ENCODE peak calls at places on chromosomes 13 and 19, in six cellular contexts. I, F, O, B, P and R are unnamed samples.

GRCh38 chr19:17865364-17866311 is 5.9 kb downstream of the RPL18A start:
- DNase-seq in B (no peak), P (no peak), I (no peak), F (no peak), O (no peak), R (no peak)

GRCh38 chr19:1245884-1246816 is 2.2 kb upstream of the MIDN start:
- DNase-seq in F (no peak), B (no peak), I (no peak), P (peak), O (no peak), R (no peak)

GRCh38 chr19:39038098-39038497 is 5.7 kb upstream of the FBXO27 start:
- DNase-seq in P (peak), F (no peak), B (peak), O (no peak), I (no peak), R (peak)

GRCh38 chr19:17078038-17078919 is 2.7 kb downstream of the MYO9B start:
- DNase-seq in I (no peak), F (no peak), P (peak), B (no peak), O (no peak), R (no peak)

GRCh38 chr19:50794074-50794777 is 4.0 kb downstream of the ACP4 start:
- DNase-seq in B (no peak), O (no peak), I (peak), F (no peak), P (no peak), R (no peak)

GRCh38 chr19:44748426-44749254 is at the start of gene BCL3:
- DNase-seq in P (peak), O (peak), F (peak), B (no peak), I (peak), R (peak)

GRCh38 chr13:113647351-113648217 is 10.4 kb downstream of the ATP4B start:
- DNase-seq in P (peak), I (no peak), O (peak), F (no peak), B (peak), R (peak)

GRCh38 chr13:31276386-31276785 is 76.6 kb downstream of the B3GLCT start:
- DNase-seq in I (no peak), P (no peak), F (no peak), B (no peak), O (no peak), R (no peak)

GRCh38 chr13:86601351-86601750 is 802.1 kb upstream of the SLITRK6 start:
- DNase-seq in P (no peak), I (no peak), O (no peak), F (no peak), B (no peak), R (no peak)

GRCh38 chr13:25135896-25136295 is 36.2 kb downstream of the AMER2 start:
- DNase-seq in O (no peak), F (no peak), I (no peak), B (no peak), P (no peak), R (no peak)

GRCh38 chr13:31053098-31053497 is 108.6 kb downstream of the HSPH1 start:
- DNase-seq in I (no peak), B (no peak), P (no peak), F (no peak), O (no peak), R (no peak)